ENCODE peak calls at places on chromosomes 16 and 17, in five cellular contexts. Q is neuronal stem cell, K is H9, U is mesenchymal stem cell, O is trophoblast cell. W is an unnamed sample.

GRCh38 chr16:85396879-85397871 is 215.9 kb upstream of the GSE1 start:
- DNase-seq in U (peak; percentile 41), K (peak; percentile 52), O (peak; percentile 94), Q (no peak), W (no peak)

GRCh38 chr17:63497708-63498483 is 21.0 kb downstream of the ACE start:
- DNase-seq in U (peak; percentile 19), K (peak; percentile 94), Q (no peak), O (no peak), W (peak; percentile 81)

GRCh38 chr17:55187371-55187770 is 77.4 kb upstream of the HLF start:
- DNase-seq in K (no peak), O (no peak), Q (no peak), U (no peak), W (no peak)

GRCh38 chr17:79211061-79211770 is 136.6 kb downstream of the ENGASE start:
- DNase-seq in U (no peak), O (no peak), K (no peak), Q (no peak), W (peak; percentile 45)

GRCh38 chr16:10578474-10579316 is 1.7 kb downstream of the EMP2 start:
- DNase-seq in Q (no peak), K (no peak), U (no peak), O (no peak), W (no peak)

GRCh38 chr17:68389041-68389440 is 68.3 kb downstream of the WIPI1 start:
- DNase-seq in K (peak; percentile 25), O (no peak), U (no peak), Q (no peak), W (no peak)

GRCh38 chr17:83160443-83161297 is 81.3 kb downstream of the METRNL start:
- DNase-seq in O (no peak), U (no peak), Q (no peak), K (no peak), W (no peak)

GRCh38 chr17:81002409-81003361 is 11.0 kb downstream of the CHMP6 start:
- DNase-seq in K (no peak), Q (no peak), O (no peak), U (peak; percentile 40), W (no peak)

GRCh38 chr16:2019500-2019899 is at the start of gene NPW:
- DNase-seq in U (peak; percentile 13), O (no peak), K (no peak), Q (no peak), W (no peak)

GRCh38 chr16:81266680-81267095 is 28.2 kb downstream of the BCO1 start:
- DNase-seq in U (no peak), K (no peak), Q (no peak), O (no peak), W (no peak)

GRCh38 chr17:60641810-60642220 is 35.8 kb upstream of the BCAS3 start:
- DNase-seq in U (peak; percentile 91), O (peak; percentile 83), Q (peak; percentile 20), K (peak; percentile 79), W (peak; percentile 15)

GRCh38 chr16:50244504-50245416 is 21.6 kb upstream of the ADCY7 start:
- DNase-seq in Q (no peak), K (peak; percentile 81), O (peak; percentile 66), U (no peak), W (no peak)

GRCh38 chr16:24070851-24071250 is 185.3 kb upstream of the CACNG3 start:
- DNase-seq in Q (peak; percentile 47), K (peak; percentile 83), U (no peak), O (peak; percentile 65), W (peak; percentile 60)

GRCh38 chr16:89994389-89994720 is 24.9 kb downstream of the DBNDD1 start:
- DNase-seq in K (no peak), U (no peak), Q (no peak), O (no peak), W (no peak)

GRCh38 chr16:71383054-71383773 is 24.7 kb downstream of the CALB2 start:
- DNase-seq in K (peak; percentile 45), U (no peak), O (peak; percentile 83), Q (peak; percentile 21), W (no peak)

GRCh38 chr16:15564619-15565339 is 78.2 kb downstream of the MARF1 start:
- DNase-seq in O (peak; percentile 92), U (no peak), Q (no peak), K (no peak), W (no peak)

GRCh38 chr16:28212532-28212873 is 738 bp upstream of the XPO6 start:
- DNase-seq in K (peak; percentile 53), U (peak; percentile 48), O (peak; percentile 76), Q (no peak), W (no peak)

GRCh38 chr17:74502866-74503265 is 28.4 kb downstream of the CD300LB start:
- DNase-seq in K (no peak), U (no peak), O (no peak), Q (no peak), W (no peak)

GRCh38 chr17:17081304-17081940 is 39.2 kb downstream of the MPRIP start:
- DNase-seq in O (no peak), U (no peak), K (no peak), Q (no peak), W (no peak)

GRCh38 chr16:4866586-4866985 is 19.3 kb downstream of the UBN1 start:
- DNase-seq in U (no peak), O (no peak), K (no peak), Q (no peak), W (no peak)

GRCh38 chr17:17561408-17562144 is 29.9 kb downstream of the PEMT start:
- DNase-seq in U (no peak), Q (no peak), O (no peak), K (no peak), W (no peak)

GRCh38 chr16:87740441-87740840 is 25.3 kb downstream of the KLHDC4 start:
- DNase-seq in O (no peak), U (no peak), K (no peak), Q (no peak), W (no peak)

GRCh38 chr17:38702900-38703741 is 2.0 kb upstream of the MLLT6 start:
- DNase-seq in O (no peak), Q (no peak), K (peak; percentile 46), U (peak; percentile 8), W (no peak)

GRCh38 chr17:6654816-6655731 is 3.5 kb downstream of the C17orf100 start:
- DNase-seq in K (peak; percentile 84), Q (no peak), O (peak; percentile 46), U (peak; percentile 24), W (peak; percentile 80)

GRCh38 chr16:47779201-47780016 is 318.3 kb downstream of the PHKB start:
- DNase-seq in K (no peak), Q (no peak), O (no peak), U (peak; percentile 22), W (no peak)

GRCh38 chr17:77308768-77309726 is 168.3 kb downstream of the SEC14L1 start:
- DNase-seq in Q (no peak), O (no peak), U (peak; percentile 83), K (no peak), W (no peak)

GRCh38 chr16:1996175-1996574 is 6.4 kb downstream of the SYNGR3 start:
- DNase-seq in K (no peak), Q (no peak), U (no peak), O (no peak), W (no peak)

GRCh38 chr16:68997564-68997963 is 107.9 kb upstream of the HAS3 start:
- DNase-seq in U (no peak), K (no peak), Q (no peak), O (peak; percentile 65), W (no peak)

GRCh38 chr16:65950211-65950610 is 416.3 kb upstream of the CDH5 start:
- DNase-seq in O (no peak), U (peak; percentile 32), Q (no peak), K (no peak), W (no peak)

GRCh38 chr16:4450921-4451619 is 23.4 kb downstream of the NMRAL1 start:
- DNase-seq in O (no peak), Q (no peak), K (no peak), U (no peak), W (no peak)

GRCh38 chr16:53131363-53132071 is 76.7 kb downstream of the CHD9 start:
- DNase-seq in Q (no peak), U (peak; percentile 75), K (peak; percentile 37), O (peak; percentile 74), W (peak; percentile 66)

GRCh38 chr17:78875738-78876597 is 27.0 kb downstream of the CEP295NL start:
- DNase-seq in K (no peak), U (peak; percentile 75), Q (no peak), O (no peak), W (no peak)

DNA sequence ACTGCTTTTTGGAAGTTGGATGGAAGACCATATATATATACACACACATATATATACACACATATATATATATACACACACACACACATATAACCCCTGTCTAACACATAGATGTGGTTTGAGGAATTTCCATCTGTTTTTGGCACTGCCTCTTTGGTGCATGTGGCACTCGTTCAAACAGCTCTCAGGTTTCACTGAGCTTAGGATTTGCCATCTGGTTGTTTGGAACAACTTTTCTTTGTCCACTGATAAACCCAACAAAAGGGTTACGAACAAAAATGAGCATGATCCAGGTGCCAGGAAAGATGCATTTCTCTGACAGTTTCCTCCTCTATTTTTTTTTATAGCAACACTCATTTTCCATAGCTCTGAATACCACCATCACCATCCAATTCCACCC is 14.6 kb upstream of the KCNJ16 start:
- DNase-seq in K (no peak), Q (no peak), U (no peak), O (no peak), W (no peak)
- H2BK12ac ChIP-seq in K (no peak overlapping the region), Q (no peak overlapping the region), U (no peak overlapping the region), O (no peak overlapping the region), W (no peak overlapping the region)

DNA sequence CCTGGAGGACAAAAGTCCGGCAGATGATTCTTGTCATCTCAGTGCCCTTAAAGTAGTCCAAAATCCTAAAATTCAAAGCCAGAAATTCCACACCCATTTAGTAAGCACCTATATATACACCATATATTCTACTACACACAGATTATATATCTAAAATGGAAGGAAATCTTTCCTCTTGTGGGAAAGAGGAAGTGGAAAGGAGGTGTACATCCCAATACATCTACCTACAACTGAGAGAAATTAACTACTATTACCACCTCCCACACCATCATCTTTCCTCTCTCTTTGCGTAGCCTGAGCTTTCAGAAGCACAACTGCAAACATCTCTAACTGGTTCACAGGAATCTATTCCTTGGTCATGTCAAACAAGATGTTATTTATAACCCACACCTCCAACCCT is 5.4 kb upstream of the ITGA2B start:
- DNase-seq in Q (no peak), K (peak; percentile 3), O (no peak), U (no peak), W (no peak)
- H4K8ac ChIP-seq in Q (no peak overlapping the region), K (no peak overlapping the region), O (no peak overlapping the region), U (no peak overlapping the region), W (no peak overlapping the region)

GRCh38 chr17:41586863-41587495 is at the start of gene KRT14:
- DNase-seq in U (no peak), Q (no peak), K (no peak), O (peak; percentile 78), W (no peak)
- H2BK12ac ChIP-seq in U (no peak within 1 kb of the TSS), Q (no peak within 1 kb of the TSS), K (no peak within 1 kb of the TSS), O (no peak within 1 kb of the TSS), W (no peak within 1 kb of the TSS)

DNA sequence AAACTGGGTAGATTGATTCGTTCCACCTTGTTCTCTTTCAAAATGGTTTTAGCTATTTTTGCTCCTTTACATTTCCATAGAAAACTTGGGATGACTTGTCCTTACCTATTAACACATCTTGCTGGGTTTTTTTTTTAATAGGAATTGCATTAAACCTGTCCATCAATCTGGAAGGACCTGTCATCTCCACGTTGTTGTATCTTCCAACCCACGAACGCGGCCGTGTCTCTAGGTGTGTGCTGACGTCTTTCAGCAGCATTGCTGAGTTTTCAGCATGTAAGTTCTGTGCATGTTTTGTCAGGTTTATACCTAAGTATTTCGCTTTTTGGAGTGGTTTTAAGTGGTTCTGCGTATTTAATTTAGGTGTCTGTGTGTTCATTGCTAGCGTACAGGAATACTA is 60.4 kb upstream of the GNG13 start:
- DNase-seq in U (no peak), Q (no peak), O (no peak), K (no peak), W (no peak)
- H4K8ac ChIP-seq in U (no peak overlapping the region), Q (no peak overlapping the region), O (no peak overlapping the region), K (no peak overlapping the region), W (no peak overlapping the region)